ENCODE peak calls at places on chromosomes 13 and 19, in seven cellular contexts. G, S, R, K, M, D and L are unnamed samples.
A peak's percentile ranks its signal among the peaks of the same experiment; 100 is the strongest.

GRCh38 chr13:101210774-101211173 is 205.5 kb downstream of the NALCN start:
- DNase-seq in G (no peak), S (no peak), R (no peak), K (no peak), M (no peak), D (no peak), L (no peak)

GRCh38 chr13:24664726-24665409 is 15.3 kb upstream of the ATP12A start:
- DNase-seq in G (no peak), S (peak; percentile 17), R (peak; percentile 52), K (peak; percentile 97), M (no peak), D (no peak), L (no peak)

GRCh38 chr13:22107549-22107948 is 436.7 kb downstream of the FGF9 start:
- DNase-seq in G (peak; percentile 36), S (peak; percentile 22), R (no peak), K (no peak), M (no peak), D (no peak), L (peak; percentile 47)

GRCh38 chr13:39787086-39787487 is 131.6 kb downstream of the COG6 start:
- DNase-seq in G (no peak), S (no peak), R (peak; percentile 61), K (no peak), M (no peak), D (no peak), L (no peak)

GRCh38 chr13:59086147-59086546 is 1077.6 kb downstream of the DIAPH3 start:
- DNase-seq in G (no peak), S (peak; percentile 78), R (peak; percentile 65), K (peak; percentile 4), M (no peak), D (no peak), L (no peak)

GRCh38 chr13:72463561-72463960 is 263.9 kb downstream of the MZT1 start:
- DNase-seq in G (no peak), S (peak; percentile 48), R (peak; percentile 5), K (no peak), M (no peak), D (peak; percentile 19), L (no peak)

GRCh38 chr19:38743394-38744297 is 628 bp downstream of the CAPN12 start:
- DNase-seq in G (no peak), S (no peak), R (no peak), K (no peak), M (no peak), D (no peak), L (no peak)

GRCh38 chr13:109156181-109156935 is 526.9 kb downstream of the MYO16 start:
- DNase-seq in G (no peak), S (peak; percentile 86), R (peak; percentile 87), K (peak; percentile 85), M (peak; percentile 37), D (no peak), L (no peak)

GRCh38 chr19:5103061-5103701 is 134.3 kb downstream of the KDM4B start:
- DNase-seq in G (peak; percentile 94), S (peak; percentile 75), R (peak; percentile 19), K (no peak), M (peak; percentile 61), D (peak; percentile 91), L (no peak)

GRCh38 chr19:35117017-35117570 is 1.5 kb downstream of the FXYD3 start:
- DNase-seq in G (no peak), S (no peak), R (no peak), K (no peak), M (no peak), D (no peak), L (no peak)

GRCh38 chr13:51006067-51006800 is 96.6 kb downstream of the RNASEH2B start:
- DNase-seq in G (no peak), S (no peak), R (peak; percentile 75), K (no peak), M (no peak), D (no peak), L (no peak)

GRCh38 chr13:61339054-61339621 is 76.5 kb downstream of the PCDH20 start:
- DNase-seq in G (no peak), S (no peak), R (no peak), K (peak; percentile 1), M (no peak), D (no peak), L (no peak)

GRCh38 chr13:43767351-43767901 is 19.3 kb downstream of the ENOX1 start:
- DNase-seq in G (no peak), S (no peak), R (peak; percentile 63), K (peak; percentile 17), M (peak; percentile 25), D (peak; percentile 19), L (no peak)

GRCh38 chr19:57242821-57243220 is 2.4 kb downstream of the ZNF805 start:
- DNase-seq in G (no peak), S (no peak), R (no peak), K (no peak), M (no peak), D (no peak), L (no peak)

GRCh38 chr13:78476910-78477309 is 126.4 kb downstream of the POU4F1 start:
- DNase-seq in G (no peak), S (no peak), R (no peak), K (no peak), M (no peak), D (no peak), L (no peak)

GRCh38 chr13:28493740-28494536 is 990 bp downstream of the FLT1 start:
- DNase-seq in G (no peak), S (no peak), R (no peak), K (no peak), M (no peak), D (no peak), L (no peak)

GRCh38 chr13:75373988-75374387 is 108.0 kb downstream of the TBC1D4 start:
- DNase-seq in G (no peak), S (no peak), R (no peak), K (no peak), M (no peak), D (no peak), L (no peak)

DNA sequence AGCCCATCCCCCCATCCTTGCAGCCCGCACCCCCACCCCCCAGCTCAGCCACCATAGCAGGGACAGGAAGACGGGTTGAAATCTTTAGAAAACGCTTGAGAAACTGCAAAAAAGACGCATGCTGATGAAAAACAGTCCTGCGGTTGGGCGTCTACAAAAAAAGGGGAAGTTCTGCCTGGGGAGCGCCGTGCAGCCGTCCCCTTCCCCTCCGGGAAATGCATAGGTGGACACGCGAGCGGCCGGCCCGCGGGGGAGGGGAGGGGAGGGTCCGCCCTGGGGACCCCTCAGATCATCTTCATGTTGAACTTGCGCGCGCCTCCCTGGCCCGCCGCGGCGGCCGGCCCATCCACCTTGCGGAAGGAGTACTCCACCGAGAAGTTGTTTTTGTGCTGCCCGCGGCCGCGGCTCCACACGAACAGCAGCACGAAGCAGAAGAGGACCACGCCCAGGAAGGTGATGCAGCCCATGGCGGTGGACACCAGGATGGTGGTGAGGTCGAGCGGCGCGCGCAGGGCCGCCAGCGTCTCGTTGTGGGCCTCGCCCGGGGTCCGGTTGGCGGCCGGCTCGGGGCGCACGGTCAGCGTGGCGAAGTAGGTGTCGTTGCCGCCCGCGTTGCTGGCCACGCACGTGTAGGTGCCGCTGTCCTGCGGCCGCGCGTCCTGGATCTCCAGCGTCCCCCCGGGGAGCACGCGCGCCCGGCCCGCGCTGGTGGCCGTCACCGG is 7.9 kb upstream of the PEAK3 start:
- DNase-seq in G (no peak), S (no peak), R (no peak), K (peak; percentile 43), M (peak; percentile 42), D (no peak), L (peak; percentile 25)
- H3K4me3 ChIP-seq in G (no peak overlapping the region), S (no peak overlapping the region), R (no peak overlapping the region), K (no peak overlapping the region), M (peak overlapping the region; percentile 59), D (peak overlapping the region; percentile 47), L (peak overlapping the region; percentile 25)

GRCh38 chr19:52451241-52451640 is 2.1 kb upstream of the ZNF578 start:
- DNase-seq in G (no peak), S (no peak), R (no peak), K (no peak), M (no peak), D (no peak), L (no peak)
- H3K4me3 ChIP-seq in G (no peak overlapping the region), S (no peak overlapping the region), R (no peak overlapping the region), K (no peak overlapping the region), M (peak overlapping the region; percentile 13), D (no peak overlapping the region), L (no peak overlapping the region)

GRCh38 chr19:8390617-8390981 is 439 bp downstream of the RAB11B start:
- DNase-seq in G (peak; percentile 99), S (peak; percentile 90), R (peak; percentile 90), K (peak; percentile 94), M (peak; percentile 96), D (peak; percentile 98), L (peak; percentile 98)
- H3K4me3 ChIP-seq in G (peak overlapping the region; percentile 72), S (peak overlapping the region; percentile 68), R (peak overlapping the region; percentile 70), K (peak overlapping the region; percentile 74), M (peak overlapping the region; percentile 96), D (peak overlapping the region; percentile 73), L (peak overlapping the region; percentile 78)

DNA sequence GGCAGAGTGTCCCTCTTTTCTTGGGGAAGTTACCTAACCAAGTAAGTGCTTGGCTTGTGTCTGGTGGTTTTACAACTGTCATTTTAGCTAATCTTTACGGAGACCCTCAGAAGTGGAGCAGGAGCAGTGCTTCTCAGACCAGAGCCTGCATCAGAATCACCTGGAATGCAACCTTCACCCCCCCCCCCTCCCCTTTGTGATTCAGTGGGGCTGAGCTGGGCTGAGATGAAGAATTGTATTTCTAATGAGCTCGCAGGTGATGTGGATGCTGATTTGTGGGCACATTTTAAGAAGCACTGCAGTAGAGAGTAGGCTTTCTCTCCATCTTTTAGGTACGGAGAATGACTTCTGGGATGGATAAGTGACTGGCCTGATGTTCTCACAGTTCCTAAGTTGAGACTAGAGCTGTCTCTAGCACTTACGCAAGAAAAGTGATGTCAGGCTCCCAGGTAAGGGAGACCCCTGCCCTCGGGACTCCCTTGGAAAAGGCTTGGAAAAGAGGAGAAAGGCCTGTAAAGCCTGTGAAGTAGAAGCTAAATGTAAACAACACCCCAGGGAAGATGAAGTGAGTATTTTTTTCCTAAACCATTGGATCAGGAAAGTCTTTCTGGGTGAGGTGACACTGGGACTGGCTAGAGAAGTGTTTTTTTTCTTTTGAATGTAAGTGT is 23.3 kb upstream of the RNF113B start:
- DNase-seq in G (no peak), S (no peak), R (no peak), K (no peak), M (no peak), D (no peak), L (no peak)
- H3K4me3 ChIP-seq in G (no peak overlapping the region), S (no peak overlapping the region), R (no peak overlapping the region), K (no peak overlapping the region), M (no peak overlapping the region), D (no peak overlapping the region), L (no peak overlapping the region)

GRCh38 chr19:13054605-13055212 is 47.9 kb downstream of the LYL1 start:
- DNase-seq in G (no peak), S (no peak), R (no peak), K (no peak), M (peak; percentile 43), D (no peak), L (no peak)

GRCh38 chr19:13057744-13058143 is 44.9 kb downstream of the LYL1 start:
- DNase-seq in G (no peak), S (no peak), R (no peak), K (no peak), M (no peak), D (no peak), L (no peak)

GRCh38 chr19:13057147-13057572 is 45.5 kb downstream of the LYL1 start:
- DNase-seq in G (no peak), S (no peak), R (no peak), K (no peak), M (no peak), D (no peak), L (no peak)

GRCh38 chr19:13055213-13056051 is 47.2 kb downstream of the LYL1 start:
- DNase-seq in G (peak; percentile 69), S (peak; percentile 99), R (peak; percentile 86), K (peak; percentile 29), M (peak; percentile 84), D (peak; percentile 48), L (no peak)

GRCh38 chr19:13056052-13056660 is 46.5 kb downstream of the LYL1 start:
- DNase-seq in G (no peak), S (peak; percentile 93), R (peak; percentile 76), K (peak; percentile 82), M (peak; percentile 61), D (no peak), L (no peak)
- H3K4me3 ChIP-seq in G (no peak overlapping the region), S (no peak overlapping the region), R (no peak overlapping the region), K (no peak overlapping the region), M (peak overlapping the region; percentile 54), D (no peak overlapping the region), L (no peak overlapping the region)